ENCODE peak calls at places on chromosomes 1 and 21, in six cellular contexts. Y, L, M, J, W and O are unnamed samples. For H3K36me3, the result is how much of the 10 kb centered on the place peaks cover.

GRCh38 chr1:52925571-52926005 is 1.5 kb upstream of the SCP2 start:
- DNase-seq in Y (no peak), L (no peak), M (peak), J (no peak), W (no peak), O (no peak)

GRCh38 chr1:180530501-180530900 is 28.1 kb upstream of the ACBD6 start:
- DNase-seq in Y (no peak), L (peak), M (no peak), J (no peak), W (no peak), O (no peak)

GRCh38 chr1:31785020-31785946 is 21.1 kb upstream of the ADGRB2 start:
- DNase-seq in Y (peak), L (no peak), M (no peak), J (no peak), W (peak), O (no peak)

GRCh38 chr1:100036718-100037664 is 67.2 kb downstream of the SLC35A3 start:
- DNase-seq in Y (no peak), L (peak), M (no peak), J (no peak), W (no peak), O (no peak)

GRCh38 chr1:195939844-195940243 is 668.4 kb downstream of the KCNT2 start:
- DNase-seq in Y (no peak), L (peak), M (no peak), J (no peak), W (no peak), O (no peak)

GRCh38 chr1:235069577-235070563 is 58.8 kb downstream of the TOMM20 start:
- DNase-seq in Y (no peak), L (peak), M (peak), J (no peak), W (peak), O (no peak)

GRCh38 chr1:17586172-17586963 is 46.9 kb downstream of the ARHGEF10L start:
- DNase-seq in Y (no peak), L (peak), M (no peak), J (no peak), W (no peak), O (no peak)

GRCh38 chr1:59393211-59394180 is 96.6 kb downstream of the FGGY start:
- DNase-seq in Y (no peak), L (peak), M (peak), J (no peak), W (peak), O (no peak)

GRCh38 chr1:89608627-89609338 is 24.1 kb upstream of the LRRC8C start:
- DNase-seq in Y (peak), L (no peak), M (no peak), J (no peak), W (no peak), O (peak)

GRCh38 chr1:93597697-93598096 is 83.9 kb downstream of the BCAR3 start:
- DNase-seq in Y (no peak), L (peak), M (peak), J (no peak), W (peak), O (no peak)

GRCh38 chr1:216830402-216830801 is 107.2 kb upstream of the ESRRG start:
- DNase-seq in Y (no peak), L (peak), M (no peak), J (no peak), W (no peak), O (no peak)

GRCh38 chr1:115829947-115830346 is 11.0 kb downstream of the NHLH2 start:
- DNase-seq in Y (no peak), L (no peak), M (no peak), J (no peak), W (no peak), O (no peak)

GRCh38 chr21:46194374-46195334 is 10.4 kb upstream of the SPATC1L start:
- DNase-seq in Y (peak), L (peak), M (no peak), J (no peak), W (peak), O (no peak)

GRCh38 chr1:201585901-201586300 is 47.0 kb downstream of the NAV1 start:
- DNase-seq in Y (no peak), L (no peak), M (no peak), J (no peak), W (no peak), O (no peak)

GRCh38 chr1:87084247-87084836 is 169.9 kb downstream of the HS2ST1 start:
- DNase-seq in Y (no peak), L (peak), M (no peak), J (peak), W (no peak), O (no peak)

GRCh38 chr1:183622884-183623785 is 12.4 kb downstream of the ARPC5 start:
- DNase-seq in Y (peak), L (peak), M (peak), J (peak), W (no peak), O (peak)

GRCh38 chr1:233790662-233791371 is 113.7 kb upstream of the SLC35F3 start:
- DNase-seq in Y (peak), L (peak), M (peak), J (peak), W (no peak), O (no peak)

GRCh38 chr1:112337028-112337531 is 58.9 kb upstream of the CTTNBP2NL start:
- DNase-seq in Y (no peak), L (peak), M (peak), J (no peak), W (no peak), O (no peak)

GRCh38 chr1:220787069-220787614 is 429 bp downstream of the MTARC1 start:
- DNase-seq in Y (no peak), L (peak), M (no peak), J (peak), W (no peak), O (no peak)

GRCh38 chr1:238242156-238242555 is 351.4 kb upstream of the ZP4 start:
- DNase-seq in Y (no peak), L (no peak), M (no peak), J (no peak), W (no peak), O (no peak)

GRCh38 chr1:192518700-192519099 is 56.9 kb upstream of the RGS1 start:
- DNase-seq in Y (no peak), L (no peak), M (no peak), J (no peak), W (no peak), O (no peak)

GRCh38 chr1:181396811-181397210 is 86.5 kb upstream of the CACNA1E start:
- DNase-seq in Y (no peak), L (no peak), M (no peak), J (no peak), W (no peak), O (no peak)

GRCh38 chr1:233993651-233994050 is 89.2 kb downstream of the SLC35F3 start:
- DNase-seq in Y (no peak), L (no peak), M (no peak), J (peak), W (no peak), O (no peak)

GRCh38 chr1:37840711-37841110 is 18.7 kb downstream of the MTF1 start:
- DNase-seq in Y (no peak), L (no peak), M (no peak), J (no peak), W (no peak), O (no peak)

GRCh38 chr1:37954316-37954971 is 7.6 kb upstream of the INPP5B start:
- DNase-seq in Y (no peak), L (no peak), M (no peak), J (no peak), W (peak), O (no peak)

GRCh38 chr1:240312872-240313271 is 221.2 kb downstream of the FMN2 start:
- DNase-seq in Y (no peak), L (peak), M (no peak), J (no peak), W (no peak), O (no peak)

DNA sequence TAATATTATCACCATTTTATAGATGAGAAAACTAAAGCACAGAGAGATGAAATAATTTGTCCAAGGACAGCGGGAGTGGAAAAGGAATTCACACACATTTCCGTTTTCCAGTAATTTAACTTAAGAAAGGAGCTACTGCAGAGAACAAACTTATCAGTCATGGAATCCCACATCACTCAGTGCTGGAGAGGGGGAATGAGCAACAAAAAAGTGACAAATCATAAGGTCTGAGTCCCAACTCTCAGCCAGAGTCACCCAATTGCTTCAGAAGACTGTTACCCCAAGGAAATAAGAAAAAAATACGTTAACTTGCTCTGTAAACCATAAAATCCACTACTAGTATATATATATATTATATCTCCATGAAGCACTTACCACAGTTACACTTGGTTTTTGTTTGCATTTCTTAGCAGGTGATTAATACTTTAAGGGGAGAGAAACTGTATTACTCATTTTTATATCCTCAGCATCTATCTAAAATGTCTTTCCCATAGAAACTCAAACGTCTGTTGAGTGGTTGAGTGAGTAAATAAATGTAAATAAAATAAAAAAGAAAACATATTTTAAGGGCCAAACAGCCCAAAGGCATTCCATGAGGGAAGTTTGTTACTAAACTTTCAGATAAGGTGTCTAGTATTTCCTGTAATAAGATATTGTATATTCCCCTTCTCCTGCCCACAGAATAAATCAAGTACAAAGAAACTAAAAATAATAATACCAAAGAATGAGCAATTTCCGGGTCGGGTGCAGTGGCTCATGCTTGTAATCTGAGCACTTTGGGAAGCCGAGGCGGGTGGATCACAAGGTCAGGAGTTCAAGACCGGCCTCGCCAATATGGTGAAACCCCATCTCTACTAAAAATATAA is 76.8 kb downstream of the SLC45A1 start:
- DNase-seq in Y (no peak), L (no peak), M (no peak), J (no peak), W (no peak), O (no peak)
- H3K4me3 ChIP-seq in Y (no peak), L (no peak), M (no peak), J (no peak), W (no peak), O (no peak)

GRCh38 chr1:41384579-41384978 is 23.3 kb downstream of the FOXO6 start:
- DNase-seq in Y (no peak), L (no peak), M (no peak), J (no peak), W (no peak), O (no peak)

GRCh38 chr1:41383094-41383852 is 22.0 kb downstream of the FOXO6 start:
- DNase-seq in Y (no peak), L (no peak), M (no peak), J (no peak), W (no peak), O (no peak)

GRCh38 chr1:41380979-41381690 is 19.9 kb downstream of the FOXO6 start:
- DNase-seq in Y (no peak), L (peak), M (peak), J (no peak), W (no peak), O (no peak)

GRCh38 chr1:41381691-41382530 is 20.7 kb downstream of the FOXO6 start:
- DNase-seq in Y (no peak), L (peak), M (no peak), J (no peak), W (no peak), O (no peak)

DNA sequence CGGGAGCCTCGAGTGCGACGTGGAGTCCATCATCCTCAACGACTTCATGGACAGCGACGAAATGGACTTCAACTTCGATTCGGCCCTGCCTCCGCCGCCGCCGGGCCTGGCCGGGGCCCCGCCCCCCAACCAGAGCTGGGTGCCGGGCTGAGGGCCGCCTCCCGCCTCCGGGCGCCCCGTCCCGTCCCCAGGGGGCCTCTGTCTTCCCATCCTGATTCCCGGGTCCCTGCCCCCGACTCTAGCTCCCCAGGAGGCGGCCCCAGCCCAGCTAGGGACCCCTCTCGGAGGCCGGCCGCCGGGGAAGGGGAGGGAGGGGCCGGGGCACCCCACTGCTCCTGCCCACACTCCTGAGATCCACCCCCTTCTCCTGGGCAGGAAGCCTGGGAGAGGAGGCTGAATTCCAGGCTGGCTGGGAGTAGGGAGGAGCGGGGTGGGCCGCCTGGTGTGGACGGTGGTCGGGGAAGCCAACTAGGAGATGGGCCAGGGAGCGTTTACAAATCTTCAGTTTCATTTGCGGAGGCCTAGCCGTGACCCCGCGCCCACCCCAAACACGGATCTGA is 21.4 kb downstream of the FOXO6 start:
- DNase-seq in Y (no peak), L (peak), M (peak), J (no peak), W (no peak), O (no peak)
- H3K27ac ChIP-seq in Y (no peak), L (peak), M (peak), J (no peak), W (peak), O (no peak)

GRCh38 chr1:212783976-212784375 is 7.6 kb downstream of the NSL1 start:
- DNase-seq in Y (no peak), L (no peak), M (no peak), J (no peak), W (no peak), O (no peak)
- H3K36me3 ChIP-seq in Y (under half), L (under half), M (under half), J (under half), W (under half), O (under half)

GRCh38 chr1:44808063-44808937 is at the start of gene BTBD19:
- DNase-seq in Y (no peak), L (peak), M (peak), J (no peak), W (peak), O (peak)
- H3K4me3 ChIP-seq in Y (peak), L (no peak), M (peak), J (no peak), W (peak), O (peak)

DNA sequence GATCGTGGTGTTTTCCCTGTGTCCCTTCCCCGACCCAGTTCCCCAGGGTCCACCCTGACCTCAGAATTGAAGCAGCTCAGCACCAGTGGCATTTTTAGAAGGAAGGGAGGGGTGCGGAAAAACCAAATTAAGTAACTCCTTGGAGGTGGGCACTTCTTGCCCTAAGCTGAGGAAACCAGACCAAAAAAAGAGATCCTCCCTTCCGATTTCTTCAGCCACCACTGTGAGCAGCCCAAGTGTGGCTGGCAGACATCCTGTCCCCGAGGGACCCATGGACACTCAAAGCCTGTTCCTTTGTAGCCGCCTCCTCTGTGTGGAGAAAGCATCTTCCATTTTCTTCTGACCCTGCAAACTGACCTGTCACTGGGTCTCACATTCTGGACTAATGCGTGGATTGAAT is 31.3 kb downstream of the KIRREL1 start:
- DNase-seq in Y (no peak), L (no peak), M (no peak), J (no peak), W (no peak), O (no peak)
- H3K27ac ChIP-seq in Y (no peak), L (no peak), M (peak), J (no peak), W (peak), O (no peak)